ENCODE peak calls at places on chromosome 4, in seven cellular contexts. One of them, this sample, is unnamed.

GRCh38 chr4:113141901-113142346 is 92.5 kb downstream of the ANK2 start:
- DNase-seq in SK-N-SH: no peak
- DNase-seq in H1: no peak
- DNase-seq in GM12891: no peak
- DNase-seq in K562: no peak
- DNase-seq in HepG2: peak
- DNase-seq in GM12878: no peak
- DNase-seq in this sample: no peak

GRCh38 chr4:113368056-113368455 is 318.6 kb downstream of the ANK2 start:
- DNase-seq in HepG2: no peak
- DNase-seq in SK-N-SH: no peak
- DNase-seq in GM12891: no peak
- DNase-seq in H1: no peak
- DNase-seq in K562: no peak
- DNase-seq in GM12878: no peak
- DNase-seq in this sample: no peak

GRCh38 chr4:37132351-37132989 is 112.1 kb upstream of the NWD2 start:
- DNase-seq in GM12891: no peak
- DNase-seq in HepG2: no peak
- DNase-seq in H1: no peak
- DNase-seq in SK-N-SH: peak
- DNase-seq in K562: peak
- DNase-seq in GM12878: no peak
- DNase-seq in this sample: no peak

GRCh38 chr4:172686021-172686420 is 482.6 kb upstream of the GALNT7 start:
- DNase-seq in H1: no peak
- DNase-seq in GM12891: no peak
- DNase-seq in SK-N-SH: no peak
- DNase-seq in GM12878: no peak
- DNase-seq in K562: no peak
- DNase-seq in HepG2: no peak
- DNase-seq in this sample: no peak

GRCh38 chr4:8305851-8306361 is 36.4 kb downstream of the HTRA3 start:
- DNase-seq in K562: no peak
- DNase-seq in H1: no peak
- DNase-seq in SK-N-SH: no peak
- DNase-seq in GM12878: no peak
- DNase-seq in GM12891: no peak
- DNase-seq in HepG2: no peak
- DNase-seq in this sample: no peak

GRCh38 chr4:84504821-84505220 is 5.7 kb upstream of the NKX6-1 start:
- DNase-seq in K562: no peak
- DNase-seq in HepG2: no peak
- DNase-seq in SK-N-SH: no peak
- DNase-seq in H1: no peak
- DNase-seq in GM12878: no peak
- DNase-seq in GM12891: no peak
- DNase-seq in this sample: no peak

GRCh38 chr4:135120190-135120589 is 918.6 kb upstream of the PABPC4L start:
- DNase-seq in HepG2: no peak
- DNase-seq in SK-N-SH: no peak
- DNase-seq in K562: no peak
- DNase-seq in GM12878: no peak
- DNase-seq in H1: no peak
- DNase-seq in GM12891: no peak
- DNase-seq in this sample: no peak

GRCh38 chr4:174522183-174523002 is at the start of gene HPGD:
- DNase-seq in GM12891: peak
- DNase-seq in H1: peak
- DNase-seq in K562: peak
- DNase-seq in HepG2: no peak
- DNase-seq in SK-N-SH: peak
- DNase-seq in GM12878: no peak
- DNase-seq in this sample: no peak

GRCh38 chr4:100984901-100985300 is 362.4 kb downstream of the PPP3CA start:
- DNase-seq in GM12878: no peak
- DNase-seq in GM12891: no peak
- DNase-seq in K562: no peak
- DNase-seq in SK-N-SH: no peak
- DNase-seq in H1: no peak
- DNase-seq in HepG2: no peak
- DNase-seq in this sample: no peak

GRCh38 chr4:182655321-182655720 is 261.9 kb downstream of the DCTD start:
- DNase-seq in HepG2: no peak
- DNase-seq in GM12878: no peak
- DNase-seq in H1: no peak
- DNase-seq in GM12891: no peak
- DNase-seq in SK-N-SH: no peak
- DNase-seq in K562: no peak
- DNase-seq in this sample: no peak

GRCh38 chr4:48173055-48173991 is 39.3 kb upstream of the TXK start:
- DNase-seq in GM12891: no peak
- DNase-seq in SK-N-SH: no peak
- DNase-seq in H1: no peak
- DNase-seq in HepG2: no peak
- DNase-seq in GM12878: peak
- DNase-seq in K562: peak
- DNase-seq in this sample: no peak

GRCh38 chr4:65023877-65024670 is 614.8 kb upstream of the TECRL start:
- DNase-seq in GM12891: no peak
- DNase-seq in H1: no peak
- DNase-seq in GM12878: no peak
- DNase-seq in SK-N-SH: no peak
- DNase-seq in K562: no peak
- DNase-seq in HepG2: no peak
- DNase-seq in this sample: no peak

GRCh38 chr4:41750158-41750623 is 1.7 kb upstream of the PHOX2B start:
- DNase-seq in GM12878: no peak
- DNase-seq in H1: peak
- DNase-seq in GM12891: no peak
- DNase-seq in SK-N-SH: no peak
- DNase-seq in HepG2: no peak
- DNase-seq in K562: no peak
- DNase-seq in this sample: no peak

GRCh38 chr4:16289872-16290554 is 63.7 kb upstream of the TAPT1 start:
- DNase-seq in GM12891: peak
- DNase-seq in GM12878: no peak
- DNase-seq in K562: peak
- DNase-seq in H1: no peak
- DNase-seq in SK-N-SH: peak
- DNase-seq in HepG2: peak
- DNase-seq in this sample: no peak

GRCh38 chr4:176775326-176775725 is 17.4 kb downstream of the VEGFC start:
- DNase-seq in HepG2: no peak
- DNase-seq in GM12891: no peak
- DNase-seq in H1: no peak
- DNase-seq in GM12878: no peak
- DNase-seq in SK-N-SH: no peak
- DNase-seq in K562: no peak
- DNase-seq in this sample: no peak

GRCh38 chr4:982291-982690 is 4.6 kb upstream of the IDUA start:
- DNase-seq in GM12878: no peak
- DNase-seq in HepG2: no peak
- DNase-seq in GM12891: no peak
- DNase-seq in K562: no peak
- DNase-seq in H1: no peak
- DNase-seq in SK-N-SH: no peak
- DNase-seq in this sample: no peak

GRCh38 chr4:8585721-8586161 is 5.5 kb downstream of the GPR78 start:
- DNase-seq in K562: no peak
- DNase-seq in GM12891: no peak
- DNase-seq in H1: no peak
- DNase-seq in GM12878: no peak
- DNase-seq in HepG2: no peak
- DNase-seq in SK-N-SH: no peak
- DNase-seq in this sample: no peak

GRCh38 chr4:53545238-53545637 is 46.0 kb downstream of the LNX1 start:
- DNase-seq in K562: no peak
- DNase-seq in HepG2: no peak
- DNase-seq in SK-N-SH: no peak
- DNase-seq in GM12878: no peak
- DNase-seq in H1: no peak
- DNase-seq in GM12891: no peak
- DNase-seq in this sample: no peak

GRCh38 chr4:80407246-80407645 is 71.7 kb downstream of the CFAP299 start:
- DNase-seq in GM12891: no peak
- DNase-seq in K562: no peak
- DNase-seq in HepG2: no peak
- DNase-seq in H1: no peak
- DNase-seq in SK-N-SH: no peak
- DNase-seq in GM12878: no peak
- DNase-seq in this sample: no peak

GRCh38 chr4:155745984-155746383 is 12.8 kb upstream of the GUCY1B1 start:
- DNase-seq in SK-N-SH: no peak
- DNase-seq in HepG2: no peak
- DNase-seq in H1: no peak
- DNase-seq in K562: no peak
- DNase-seq in GM12878: no peak
- DNase-seq in GM12891: no peak
- DNase-seq in this sample: no peak

GRCh38 chr4:181753189-181753588 is 490.0 kb upstream of the TENM3 start:
- DNase-seq in HepG2: no peak
- DNase-seq in SK-N-SH: peak
- DNase-seq in GM12891: no peak
- DNase-seq in K562: no peak
- DNase-seq in GM12878: no peak
- DNase-seq in H1: no peak
- DNase-seq in this sample: no peak

GRCh38 chr4:121164291-121164690 is at the start of gene TNIP3:
- DNase-seq in K562: no peak
- DNase-seq in HepG2: no peak
- DNase-seq in H1: no peak
- DNase-seq in GM12891: no peak
- DNase-seq in SK-N-SH: no peak
- DNase-seq in GM12878: no peak
- DNase-seq in this sample: no peak

GRCh38 chr4:109046549-109047171 is 255.8 kb downstream of the COL25A1 start:
- DNase-seq in GM12891: no peak
- DNase-seq in SK-N-SH: no peak
- DNase-seq in K562: peak
- DNase-seq in H1: no peak
- DNase-seq in GM12878: no peak
- DNase-seq in HepG2: peak
- DNase-seq in this sample: no peak

GRCh38 chr4:112147697-112148096 is 2.4 kb downstream of the FAM241A start:
- DNase-seq in GM12891: no peak
- DNase-seq in SK-N-SH: no peak
- DNase-seq in HepG2: no peak
- DNase-seq in H1: no peak
- DNase-seq in K562: no peak
- DNase-seq in GM12878: no peak
- DNase-seq in this sample: no peak

GRCh38 chr4:119794681-119795080 is 166.1 kb upstream of the PDE5A start:
- DNase-seq in H1: no peak
- DNase-seq in GM12891: no peak
- DNase-seq in K562: no peak
- DNase-seq in SK-N-SH: no peak
- DNase-seq in HepG2: no peak
- DNase-seq in GM12878: no peak
- DNase-seq in this sample: no peak

GRCh38 chr4:153233761-153234371 is 29.6 kb downstream of the TRIM2 start:
- DNase-seq in SK-N-SH: no peak
- DNase-seq in H1: no peak
- DNase-seq in HepG2: no peak
- DNase-seq in GM12891: no peak
- DNase-seq in K562: no peak
- DNase-seq in GM12878: no peak
- DNase-seq in this sample: no peak
- TF ChIP-seq TAF1 in SK-N-SH: no peak
- TF ChIP-seq TAF1 in H1: no peak
- TF ChIP-seq TAF1 in HepG2: no peak
- TF ChIP-seq TAF1 in GM12891: no peak
- TF ChIP-seq TAF1 in K562: no peak
- TF ChIP-seq TAF1 in GM12878: no peak
- TF ChIP-seq TAF1 in this sample: no peak

GRCh38 chr4:140019619-140020367 is 134.2 kb downstream of the MAML3 start:
- DNase-seq in HepG2: peak
- DNase-seq in SK-N-SH: no peak
- DNase-seq in H1: no peak
- DNase-seq in GM12891: no peak
- DNase-seq in GM12878: no peak
- DNase-seq in K562: no peak
- DNase-seq in this sample: no peak
- TF ChIP-seq POLR2AphosphoS5 in HepG2: no peak
- TF ChIP-seq POLR2AphosphoS5 in SK-N-SH: no peak
- TF ChIP-seq POLR2AphosphoS5 in H1: no peak
- TF ChIP-seq POLR2AphosphoS5 in GM12891: no peak
- TF ChIP-seq POLR2AphosphoS5 in GM12878: no peak
- TF ChIP-seq POLR2AphosphoS5 in K562: no peak
- TF ChIP-seq POLR2AphosphoS5 in this sample: no peak

GRCh38 chr4:5399790-5400421 is 308.5 kb downstream of the EVC2 start:
- DNase-seq in GM12891: peak
- DNase-seq in HepG2: peak
- DNase-seq in SK-N-SH: peak
- DNase-seq in H1: peak
- DNase-seq in GM12878: no peak
- DNase-seq in K562: peak
- DNase-seq in this sample: no peak

GRCh38 chr4:5395781-5396180 is 312.6 kb downstream of the EVC2 start:
- DNase-seq in SK-N-SH: no peak
- DNase-seq in GM12891: no peak
- DNase-seq in H1: no peak
- DNase-seq in GM12878: no peak
- DNase-seq in K562: no peak
- DNase-seq in HepG2: no peak
- DNase-seq in this sample: no peak

DNA sequence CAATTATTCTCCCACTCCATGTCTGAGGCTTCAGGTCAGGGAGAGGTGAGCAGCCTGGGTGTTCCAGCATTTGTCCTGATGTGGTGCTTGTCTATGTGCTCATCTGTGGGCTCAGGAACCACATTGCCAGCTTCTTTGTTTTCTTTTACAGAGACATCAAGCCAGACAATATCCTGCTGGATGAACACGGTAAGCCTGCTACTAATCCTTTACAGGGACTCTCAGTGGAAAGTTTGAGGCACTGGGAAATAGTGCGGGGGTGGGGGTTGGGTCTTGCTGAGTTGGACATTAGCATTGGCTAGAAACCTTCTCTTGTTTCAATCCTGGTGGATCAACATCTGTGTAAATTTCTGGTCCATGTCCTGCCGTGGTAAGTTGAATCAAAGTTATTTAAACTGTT is 310.3 kb downstream of the EVC2 start:
- DNase-seq in SK-N-SH: no peak
- DNase-seq in HepG2: no peak
- DNase-seq in GM12891: no peak
- DNase-seq in K562: no peak
- DNase-seq in H1: no peak
- DNase-seq in GM12878: no peak
- DNase-seq in this sample: no peak
- TF ChIP-seq TAF1 in SK-N-SH: no peak
- TF ChIP-seq TAF1 in HepG2: no peak
- TF ChIP-seq TAF1 in GM12891: no peak
- TF ChIP-seq TAF1 in K562: no peak
- TF ChIP-seq TAF1 in H1: no peak
- TF ChIP-seq TAF1 in GM12878: no peak
- TF ChIP-seq TAF1 in this sample: no peak

DNA sequence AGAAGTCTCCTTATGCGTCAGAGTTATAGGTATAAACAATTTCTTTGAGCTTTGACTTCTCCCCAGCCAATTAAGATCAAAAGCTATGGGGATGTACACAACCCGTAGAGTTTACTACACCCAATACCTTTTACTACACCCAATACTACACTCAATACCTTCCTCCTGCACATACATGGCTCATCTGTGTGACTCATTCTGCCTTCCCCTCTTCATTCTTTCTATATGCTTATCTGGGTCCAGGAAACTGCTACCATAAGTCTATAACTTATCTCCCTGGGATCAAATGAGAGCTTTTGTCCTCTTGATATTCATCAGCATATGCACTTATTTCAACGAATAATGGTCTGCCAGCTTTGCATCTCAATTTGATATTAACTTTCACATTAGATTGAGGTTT is 28.2 kb downstream of the ANKRD50 start:
- DNase-seq in GM12891: no peak
- DNase-seq in HepG2: no peak
- DNase-seq in K562: peak
- DNase-seq in H1: no peak
- DNase-seq in SK-N-SH: no peak
- DNase-seq in GM12878: no peak
- DNase-seq in this sample: no peak
- TF ChIP-seq POLR2AphosphoS5 in GM12891: no peak
- TF ChIP-seq POLR2AphosphoS5 in HepG2: no peak
- TF ChIP-seq POLR2AphosphoS5 in K562: no peak
- TF ChIP-seq POLR2AphosphoS5 in H1: no peak
- TF ChIP-seq POLR2AphosphoS5 in SK-N-SH: no peak
- TF ChIP-seq POLR2AphosphoS5 in GM12878: no peak
- TF ChIP-seq POLR2AphosphoS5 in this sample: no peak